ENCODE peak calls at places on chromosomes 11 and 22, in ten cellular contexts. C is astrocyte of the spinal cord; G is sciatic nerve; O is A549; L is effector CD8-positive, alpha-beta T cell; S is RPMI8226; P is GM04504; D is effector memory CD4-positive, alpha-beta T cell; Y is amniotic stem cell; X is NCI-H69. W is an unnamed sample.

GRCh38 chr11:58900479-58901420 is 38.5 kb upstream of the GLYATL1 start:
- DNase-seq in P (peak; percentile 18), X (peak; percentile 84), C (peak; percentile 92), D (no peak), S (peak; percentile 73), Y (peak; percentile 70), G (peak; percentile 84), O (peak; percentile 85), L (no peak), W (peak; percentile 58)

GRCh38 chr11:34234086-34234740 is 123.6 kb downstream of the ABTB2 start:
- DNase-seq in O (peak; percentile 84), S (peak; percentile 8), Y (no peak), G (no peak), X (peak; percentile 69), L (peak; percentile 58), D (peak; percentile 75), P (no peak), C (peak; percentile 56), W (peak; percentile 65)

GRCh38 chr11:125426818-125427528 is 69.1 kb downstream of the FEZ1 start:
- DNase-seq in O (no peak), D (no peak), Y (no peak), C (no peak), L (no peak), X (no peak), S (no peak), G (no peak), P (no peak), W (no peak)

GRCh38 chr11:95066721-95067041 is at the start of gene SRSF8:
- DNase-seq in D (no peak), X (no peak), Y (no peak), L (no peak), O (no peak), C (no peak), S (no peak), G (no peak), P (no peak), W (no peak)

GRCh38 chr22:30115705-30116104 is 35.4 kb downstream of the HORMAD2 start:
- DNase-seq in G (no peak), D (no peak), L (no peak), O (no peak), X (no peak), P (no peak), Y (no peak), S (no peak), C (no peak), W (no peak)

GRCh38 chr11:118200901-118201680 is 23.7 kb downstream of the JAML start:
- DNase-seq in P (no peak), C (no peak), S (no peak), D (peak; percentile 27), L (peak; percentile 17), G (no peak), O (no peak), X (no peak), Y (no peak), W (no peak)

GRCh38 chr11:299081-299891 is at the start of gene IFITM5:
- DNase-seq in C (no peak), L (no peak), P (no peak), S (no peak), D (no peak), X (no peak), O (no peak), Y (no peak), G (no peak), W (no peak)

GRCh38 chr11:33434294-33434693 is 177.1 kb downstream of the HIPK3 start:
- DNase-seq in C (no peak), Y (no peak), S (no peak), O (no peak), X (no peak), G (no peak), P (no peak), D (no peak), L (no peak), W (no peak)

GRCh38 chr22:38921801-38922200 is 35.6 kb upstream of the APOBEC3A start:
- DNase-seq in O (no peak), L (no peak), D (no peak), P (no peak), Y (no peak), C (no peak), G (no peak), S (peak; percentile 30), X (no peak), W (no peak)

GRCh38 chr11:19499999-19500398 is 212.6 kb upstream of the NAV2 start:
- DNase-seq in L (no peak), O (no peak), S (no peak), G (no peak), P (peak; percentile 55), C (no peak), D (no peak), X (no peak), Y (no peak), W (no peak)

GRCh38 chr11:69261116-69261515 is 32.8 kb upstream of the MYEOV start:
- DNase-seq in L (no peak), D (no peak), S (no peak), Y (no peak), P (no peak), X (no peak), O (no peak), G (no peak), C (no peak), W (no peak)

GRCh38 chr11:76641905-76642304 is 28.6 kb downstream of the LRRC32 start:
- DNase-seq in X (no peak), Y (no peak), S (no peak), L (no peak), P (no peak), O (no peak), C (no peak), D (no peak), G (no peak), W (no peak)

GRCh38 chr11:65695459-65696241 is 16.4 kb upstream of the KAT5 start:
- DNase-seq in L (no peak), G (no peak), Y (no peak), C (no peak), P (no peak), D (no peak), O (no peak), X (peak; percentile 99), S (no peak), W (no peak)

W was measured in epithelial cell of proximal tubule.